ENCODE peak calls at places on chromosome 22, in ten cellular contexts. J is AG09309; Q is amniotic epithelial cell; M is A549; H is NCI-H1417; P is GM23248; F is stimulated activated CD4-positive, alpha-beta T cell treated with anti-CD3 and anti-CD28 coated beads, Interleukin-2, amount 100 ng/mL, for 48 hours; Y is DMS153; T is K562; S is brain microvascular endothelial cell. N is an unnamed sample.

GRCh38 chr22:42881298-42881697 is 24.2 kb upstream of the ARFGAP3 start:
- DNase-seq in J (no peak), Q (no peak), M (no peak), H (no peak), P (no peak), F (no peak), Y (no peak), T (no peak), S (no peak), N (no peak)

GRCh38 chr22:29731058-29731850 is 11.5 kb downstream of the CABP7 start:
- DNase-seq in J (no peak), Q (no peak), M (no peak), H (no peak), P (no peak), F (no peak), Y (no peak), T (no peak), S (no peak), N (no peak)

GRCh38 chr22:22910272-22911240 is 22.9 kb downstream of the IGLL5 start:
- DNase-seq in J (no peak), Q (no peak), M (no peak), H (no peak), P (no peak), F (no peak), Y (no peak), T (peak; percentile 59), S (no peak), N (no peak)

GRCh38 chr22:49561338-49561737 is 266.3 kb downstream of the BRD1 start:
- DNase-seq in J (no peak), Q (no peak), M (no peak), H (no peak), P (no peak), F (no peak), Y (no peak), T (no peak), S (no peak), N (no peak)

GRCh38 chr22:42622061-42622710 is 7.5 kb upstream of the POLDIP3 start:
- DNase-seq in J (no peak), Q (peak; percentile 30), M (no peak), H (no peak), P (no peak), F (no peak), Y (no peak), T (no peak), S (no peak), N (no peak)

GRCh38 chr22:35705141-35705540 is 12.5 kb upstream of the APOL5 start:
- DNase-seq in J (peak; percentile 39), Q (peak; percentile 91), M (no peak), H (no peak), P (peak; percentile 89), F (no peak), Y (no peak), T (no peak), S (peak; percentile 85), N (peak; percentile 73)

GRCh38 chr22:47001288-47001687 is 238.8 kb downstream of the TBC1D22A start:
- DNase-seq in J (no peak), Q (no peak), M (no peak), H (no peak), P (no peak), F (no peak), Y (no peak), T (no peak), S (no peak), N (no peak)

GRCh38 chr22:30821381-30821780 is 126.7 kb downstream of the OSBP2 start:
- DNase-seq in J (no peak), Q (no peak), M (no peak), H (no peak), P (no peak), F (no peak), Y (no peak), T (no peak), S (no peak), N (no peak)

GRCh38 chr22:41758231-41758630 is 42.2 kb upstream of the CCDC134 start:
- DNase-seq in J (no peak), Q (no peak), M (no peak), H (no peak), P (no peak), F (no peak), Y (no peak), T (no peak), S (no peak), N (no peak)

GRCh38 chr22:39229075-39229474 is 15.7 kb downstream of the PDGFB start:
- DNase-seq in J (no peak), Q (no peak), M (no peak), H (no peak), P (no peak), F (no peak), Y (no peak), T (no peak), S (no peak), N (no peak)

GRCh38 chr22:37185646-37186227 is 2.3 kb downstream of the C1QTNF6 start:
- DNase-seq in J (no peak), Q (no peak), M (no peak), H (no peak), P (no peak), F (no peak), Y (no peak), T (no peak), S (no peak), N (no peak)

GRCh38 chr22:37659066-37659896 is 758 bp downstream of the PDXP start:
- DNase-seq in J (no peak), Q (no peak), M (no peak), H (no peak), P (peak; percentile 27), F (no peak), Y (no peak), T (no peak), S (no peak), N (peak; percentile 31)

GRCh38 chr22:24051568-24051967 is 40.5 kb downstream of the CABIN1 start:
- DNase-seq in J (no peak), Q (no peak), M (no peak), H (no peak), P (peak; percentile 93), F (no peak), Y (no peak), T (no peak), S (no peak), N (peak; percentile 46)

GRCh38 chr22:19070397-19071169 is 51.6 kb downstream of the DGCR2 start:
- DNase-seq in J (no peak), Q (no peak), M (no peak), H (no peak), P (no peak), F (no peak), Y (no peak), T (no peak), S (no peak), N (no peak)

GRCh38 chr22:27485842-27486241 is 315.7 kb downstream of the MN1 start:
- DNase-seq in J (no peak), Q (no peak), M (no peak), H (no peak), P (no peak), F (no peak), Y (no peak), T (no peak), S (no peak), N (no peak)

GRCh38 chr22:17707526-17707925 is 66.7 kb downstream of the BID start:
- DNase-seq in J (no peak), Q (peak; percentile 24), M (no peak), H (no peak), P (peak; percentile 72), F (no peak), Y (no peak), T (no peak), S (no peak), N (no peak)

GRCh38 chr22:47027766-47028165 is 265.3 kb downstream of the TBC1D22A start:
- DNase-seq in J (no peak), Q (no peak), M (no peak), H (no peak), P (no peak), F (no peak), Y (no peak), T (no peak), S (no peak), N (no peak)

GRCh38 chr22:48241658-48242057 is 1479.2 kb downstream of the TBC1D22A start:
- DNase-seq in J (no peak), Q (no peak), M (no peak), H (no peak), P (no peak), F (no peak), Y (no peak), T (no peak), S (no peak), N (no peak)

GRCh38 chr22:32877196-32877595 is 75.7 kb downstream of the TIMP3 start:
- DNase-seq in J (no peak), Q (peak; percentile 36), M (no peak), H (no peak), P (no peak), F (no peak), Y (no peak), T (no peak), S (no peak), N (no peak)

GRCh38 chr22:38075105-38075825 is 8.7 kb downstream of the SLC16A8 start:
- DNase-seq in J (no peak), Q (no peak), M (no peak), H (no peak), P (no peak), F (no peak), Y (no peak), T (no peak), S (no peak), N (no peak)

GRCh38 chr22:19878461-19879247 is 24.0 kb upstream of the GNB1L start:
- DNase-seq in J (no peak), Q (no peak), M (no peak), H (no peak), P (peak; percentile 44), F (no peak), Y (no peak), T (no peak), S (no peak), N (no peak)

GRCh38 chr22:19605508-19606331 is 81.5 kb upstream of the CLDN5 start:
- DNase-seq in J (no peak), Q (no peak), M (no peak), H (no peak), P (no peak), F (no peak), Y (no peak), T (peak; percentile 30), S (no peak), N (no peak)

GRCh38 chr22:38110008-38110862 is at the start of gene BAIAP2L2:
- DNase-seq in J (no peak), Q (no peak), M (peak; percentile 79), H (no peak), P (no peak), F (no peak), Y (no peak), T (no peak), S (no peak), N (no peak)

GRCh38 chr22:43399338-43399979 is 12.4 kb upstream of the MPPED1 start:
- DNase-seq in J (no peak), Q (no peak), M (no peak), H (no peak), P (no peak), F (no peak), Y (peak; percentile 18), T (peak; percentile 80), S (no peak), N (no peak)

GRCh38 chr22:37157516-37158289 is 8.0 kb upstream of the IL2RB start:
- DNase-seq in J (no peak), Q (peak; percentile 61), M (no peak), H (no peak), P (peak; percentile 73), F (no peak), Y (no peak), T (no peak), S (no peak), N (no peak)

GRCh38 chr22:27283714-27284113 is 517.8 kb downstream of the MN1 start:
- DNase-seq in J (no peak), Q (peak; percentile 11), M (no peak), H (no peak), P (no peak), F (no peak), Y (no peak), T (peak; percentile 73), S (no peak), N (no peak)

GRCh38 chr22:49149721-49150608 is 677.7 kb downstream of the BRD1 start:
- DNase-seq in J (no peak), Q (no peak), M (no peak), H (no peak), P (no peak), F (no peak), Y (no peak), T (no peak), S (no peak), N (no peak)

GRCh38 chr22:42185915-42186439 is 55.4 kb upstream of the CYP2D6 start:
- DNase-seq in J (no peak), Q (no peak), M (no peak), H (peak; percentile 9), P (peak; percentile 8), F (no peak), Y (no peak), T (no peak), S (no peak), N (no peak)